ENCODE peak calls at places on chromosomes 1 and 21, in ten cellular contexts. M, U, N, X, K, C, O, H, F and G are unnamed samples.

GRCh38 chr1:226366290-226366689 is 41.6 kb downstream of the PARP1 start:
- DNase-seq in H (no peak), M (peak; percentile 30), N (no peak), U (no peak), X (no peak), F (peak; percentile 9), C (no peak), K (no peak), O (no peak), G (no peak)

GRCh38 chr1:226632169-226632884 is 83.8 kb downstream of the STUM start:
- DNase-seq in C (no peak), N (no peak), O (no peak), K (no peak), H (no peak), F (no peak), M (no peak), X (no peak), U (no peak), G (no peak)

GRCh38 chr1:25486602-25487001 is 55.9 kb downstream of the MACO1 start:
- DNase-seq in F (peak; percentile 37), M (peak; percentile 76), O (no peak), K (no peak), H (no peak), N (peak; percentile 44), U (no peak), C (no peak), X (peak; percentile 24), G (no peak)

GRCh38 chr1:117049857-117050256 is 10.3 kb upstream of the TTF2 start:
- DNase-seq in F (no peak), M (no peak), U (no peak), N (no peak), C (no peak), H (no peak), O (no peak), X (no peak), K (no peak), G (no peak)

GRCh38 chr1:76870037-76870436 is 2.8 kb downstream of the ST6GALNAC5 start:
- DNase-seq in M (no peak), C (no peak), O (no peak), U (no peak), K (no peak), H (no peak), N (no peak), X (no peak), F (no peak), G (no peak)

GRCh38 chr1:228751360-228752098 is 16.2 kb downstream of the RHOU start:
- DNase-seq in U (no peak), F (no peak), K (no peak), X (no peak), H (no peak), N (no peak), O (no peak), M (no peak), C (no peak), G (no peak)

GRCh38 chr1:231064418-231064817 is 24.4 kb upstream of the FAM89A start:
- DNase-seq in H (no peak), U (no peak), M (no peak), O (no peak), F (no peak), X (no peak), K (no peak), N (no peak), C (no peak), G (no peak)

GRCh38 chr1:44676484-44677200 is 2.1 kb downstream of the ARMH1 start:
- DNase-seq in U (peak; percentile 60), H (peak; percentile 68), C (no peak), M (peak; percentile 77), X (peak; percentile 37), O (peak; percentile 50), N (peak; percentile 56), K (no peak), F (peak; percentile 89), G (no peak)

GRCh38 chr1:109467301-109467777 is 993 bp downstream of the SYPL2 start:
- DNase-seq in F (no peak), U (no peak), N (no peak), K (no peak), X (no peak), O (no peak), C (no peak), H (no peak), M (no peak), G (no peak)

GRCh38 chr1:109470245-109470644 is 3.9 kb downstream of the SYPL2 start:
- DNase-seq in X (no peak), K (no peak), U (no peak), F (no peak), O (no peak), N (no peak), M (no peak), C (no peak), H (no peak), G (no peak)

GRCh38 chr1:109468903-109469302 is 2.6 kb downstream of the SYPL2 start:
- DNase-seq in X (no peak), M (no peak), O (no peak), F (no peak), U (no peak), H (no peak), N (no peak), K (no peak), C (no peak), G (no peak)

GRCh38 chr1:109466440-109467300 is at the start of gene SYPL2:
- DNase-seq in X (peak; percentile 15), H (no peak), C (peak; percentile 85), N (peak; percentile 15), F (no peak), M (peak; percentile 12), K (no peak), U (no peak), O (no peak), G (no peak)

GRCh38 chr1:109466100-109466439 is 276 bp upstream of the SYPL2 start:
- DNase-seq in F (no peak), C (no peak), N (no peak), H (no peak), O (no peak), M (no peak), X (no peak), U (no peak), K (no peak), G (no peak)
- H3K4me3 ChIP-seq in F (peak overlapping the region; percentile 67), C (peak overlapping the region; percentile 72), N (peak overlapping the region; percentile 49), H (no peak overlapping the region), O (peak overlapping the region; percentile 35), M (peak overlapping the region; percentile 57), X (peak overlapping the region; percentile 55), U (no peak overlapping the region), K (peak overlapping the region; percentile 84), G (peak overlapping the region; percentile 66)

GRCh38 chr1:205122489-205122882 is 708 bp upstream of the RBBP5 start:
- DNase-seq in F (no peak), O (no peak), N (no peak), M (no peak), U (no peak), X (no peak), C (no peak), H (no peak), K (no peak), G (no peak)

GRCh38 chr1:205128050-205128449 is 6.3 kb upstream of the RBBP5 start:
- DNase-seq in H (no peak), U (no peak), M (no peak), X (no peak), K (no peak), O (no peak), C (no peak), F (no peak), N (peak; percentile 5), G (no peak)

GRCh38 chr1:205124726-205125125 is 2.9 kb upstream of the RBBP5 start:
- DNase-seq in N (no peak), M (no peak), F (no peak), C (no peak), H (peak; percentile 45), K (no peak), O (no peak), U (peak; percentile 34), X (no peak), G (no peak)

GRCh38 chr1:205129447-205130029 is 7.8 kb upstream of the RBBP5 start:
- DNase-seq in O (no peak), X (no peak), M (no peak), N (no peak), F (no peak), C (no peak), K (no peak), H (no peak), U (no peak), G (no peak)

GRCh38 chr1:205127646-205128045 is 5.9 kb upstream of the RBBP5 start:
- DNase-seq in N (no peak), H (no peak), F (no peak), X (no peak), O (no peak), C (no peak), U (no peak), K (no peak), M (no peak), G (no peak)
- TF ChIP-seq CTCF in N (no peak), H (no peak), F (no peak), X (no peak), O (no peak), C (no peak), U (no peak), K (no peak), M (no peak), G (no peak)

GRCh38 chr21:42039470-42039901 is 29.3 kb upstream of the ZBTB21 start:
- DNase-seq in O (peak; percentile 49), K (no peak), X (no peak), N (peak; percentile 58), U (no peak), C (no peak), F (peak; percentile 65), H (no peak), M (peak; percentile 85), G (peak; percentile 46)

GRCh38 chr21:42041711-42042110 is 29.4 kb upstream of the UMODL1 start:
- DNase-seq in X (no peak), M (no peak), K (no peak), C (no peak), H (no peak), U (no peak), N (peak; percentile 27), F (no peak), O (no peak), G (no peak)

GRCh38 chr21:42039911-42040351 is 29.8 kb upstream of the ZBTB21 start:
- DNase-seq in F (peak; percentile 78), X (no peak), C (no peak), U (no peak), H (no peak), O (no peak), K (no peak), N (peak; percentile 81), M (peak; percentile 96), G (no peak)

GRCh38 chr21:42041246-42041645 is 29.9 kb upstream of the UMODL1 start:
- DNase-seq in X (no peak), U (no peak), M (no peak), O (no peak), K (no peak), H (no peak), N (no peak), F (no peak), C (no peak), G (no peak)

DNA sequence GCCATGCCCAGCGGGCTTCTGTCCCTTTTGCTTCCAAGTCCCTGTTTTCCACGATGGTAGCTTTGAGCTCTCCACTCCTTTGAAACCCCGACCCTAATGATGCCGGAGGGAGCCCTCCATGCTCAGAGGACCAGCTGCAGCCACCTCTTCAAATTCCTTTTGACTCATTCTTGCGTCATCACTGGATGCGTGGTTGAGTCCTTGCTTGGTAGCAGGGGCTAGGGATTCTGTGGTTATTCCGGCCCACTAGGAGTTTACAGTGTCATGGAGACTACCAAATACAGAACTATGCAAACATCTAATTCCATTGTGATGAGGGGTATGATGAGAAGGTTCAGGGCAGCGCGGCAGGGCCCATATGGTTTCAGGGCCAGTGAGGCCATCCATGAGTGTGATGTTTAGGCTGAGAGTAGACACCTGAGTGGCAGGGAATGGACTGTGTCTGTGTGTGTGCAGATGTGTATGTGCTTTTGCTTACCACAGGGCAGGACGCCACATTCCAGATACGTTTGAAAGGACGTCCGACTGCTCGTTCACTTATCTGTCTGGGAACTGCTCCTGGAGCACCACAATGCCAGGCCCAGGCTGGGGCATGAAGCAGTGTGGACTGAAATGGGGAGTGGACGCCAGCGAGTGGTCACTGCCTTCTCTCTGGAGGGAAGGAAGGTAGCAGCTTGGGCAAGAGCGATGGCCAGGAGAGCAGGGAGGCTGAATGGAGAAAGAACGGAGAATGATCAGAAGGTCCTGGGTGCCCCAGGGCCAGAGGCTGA is 30.4 kb upstream of the ZBTB21 start:
- DNase-seq in C (no peak), H (no peak), U (no peak), K (peak; percentile 42), M (peak; percentile 100), X (peak; percentile 58), O (peak; percentile 99), F (peak; percentile 99), N (peak; percentile 100), G (peak; percentile 97)
- H3K4me3 ChIP-seq in C (no peak overlapping the region), H (no peak overlapping the region), U (no peak overlapping the region), K (no peak overlapping the region), M (no peak overlapping the region), X (no peak overlapping the region), O (no peak overlapping the region), F (no peak overlapping the region), N (no peak overlapping the region), G (no peak overlapping the region)

DNA sequence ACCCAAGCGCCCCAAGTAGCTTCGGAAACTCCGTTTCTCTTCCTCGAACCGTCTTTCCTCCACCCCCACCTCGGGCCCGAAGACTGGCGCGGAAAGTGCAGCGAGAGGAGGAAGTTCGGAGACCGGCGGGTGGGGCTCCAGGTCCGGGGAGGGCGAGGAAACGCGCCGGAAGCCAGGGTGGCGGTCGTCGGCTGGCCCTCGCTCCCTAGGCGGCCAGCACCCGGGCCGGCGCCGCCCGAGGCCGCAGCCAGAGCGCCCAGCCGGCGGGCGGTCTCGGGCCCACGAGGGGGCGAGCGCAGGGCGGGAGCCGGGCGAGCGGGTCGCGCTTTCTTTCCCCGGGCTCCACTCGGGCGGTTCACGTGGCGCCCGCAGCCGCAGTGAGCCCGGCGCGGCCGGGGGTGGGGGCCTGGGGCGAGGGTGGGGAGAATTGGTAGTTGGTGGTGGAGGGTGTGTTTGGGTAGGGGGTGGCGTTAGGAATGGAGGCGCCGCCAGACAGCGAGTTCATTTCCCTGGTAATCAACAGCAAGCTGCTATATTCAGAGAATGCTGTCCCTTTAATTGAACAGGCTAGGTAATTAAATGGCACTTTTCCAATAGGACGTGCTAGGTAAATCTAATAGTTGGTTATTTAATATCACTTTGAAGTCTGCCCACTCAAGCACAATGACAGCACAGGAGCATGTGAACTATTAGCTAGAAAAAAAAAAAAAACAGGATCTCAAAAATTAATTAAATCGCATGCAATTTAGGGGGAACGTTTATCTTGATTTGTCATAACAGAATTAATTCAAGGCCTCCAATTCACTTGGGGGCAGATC is 6.7 kb downstream of the LMO4 start:
- DNase-seq in H (peak; percentile 82), O (peak; percentile 59), F (no peak), K (no peak), X (no peak), N (peak; percentile 58), C (peak; percentile 81), M (peak; percentile 35), U (no peak), G (no peak)
- TF ChIP-seq CTCF in H (peak; percentile 35), O (peak; percentile 20), F (no peak), K (no peak), X (peak; percentile 22), N (no peak), C (peak; percentile 16), M (peak; percentile 45), U (peak; percentile 18), G (no peak)